ENCODE peak calls at places on chromosomes 4 and X, in nine cellular contexts. B, T, F, G, Z, M, U, J and R are unnamed samples.

GRCh38 chr4:115938764-115939443 is 825.5 kb upstream of the NDST4 start:
- DNase-seq in Z (no peak), M (no peak), F (no peak), B (no peak), G (no peak), U (no peak), T (no peak), J (no peak), R (no peak)

GRCh38 chrX:11899091-11899490 is 141.1 kb downstream of the MSL3 start:
- DNase-seq in Z (no peak), G (no peak), U (no peak), B (no peak), M (no peak), T (no peak), J (no peak), F (no peak), R (no peak)

GRCh38 chr4:108171541-108172230 is 3.0 kb upstream of the LEF1 start:
- DNase-seq in J (no peak), U (no peak), G (peak; percentile 40), B (no peak), Z (peak; percentile 86), T (no peak), M (no peak), F (peak; percentile 29), R (no peak)

GRCh38 chrX:140292188-140292587 is 212.7 kb downstream of the SOX3 start:
- DNase-seq in J (no peak), T (no peak), B (no peak), F (no peak), U (no peak), Z (no peak), M (no peak), G (no peak), R (no peak)

GRCh38 chr4:15513545-15513944 is 43.9 kb downstream of the CC2D2A start:
- DNase-seq in M (no peak), G (no peak), F (no peak), U (no peak), Z (no peak), B (no peak), T (no peak), J (no peak), R (no peak)

GRCh38 chrX:14051416-14051815 is 21.7 kb upstream of the GEMIN8 start:
- DNase-seq in T (no peak), U (no peak), J (no peak), M (no peak), Z (no peak), G (no peak), F (no peak), B (no peak), R (no peak)

GRCh38 chrX:134990475-134991473 is at the start of gene SMIM10:
- DNase-seq in B (peak; percentile 69), Z (no peak), T (peak; percentile 79), U (peak; percentile 83), M (peak; percentile 61), F (peak; percentile 2), J (peak; percentile 94), G (no peak), R (no peak)

GRCh38 chr4:146368209-146368608 is 153.5 kb downstream of the SLC10A7 start:
- DNase-seq in G (no peak), Z (no peak), B (no peak), J (no peak), M (no peak), U (no peak), F (no peak), T (peak; percentile 12), R (no peak)

GRCh38 chr4:93828332-93828829 is at the start of gene ATOH1:
- DNase-seq in B (no peak), F (no peak), T (no peak), G (peak; percentile 80), U (no peak), Z (no peak), M (peak; percentile 66), J (peak; percentile 61), R (no peak)

GRCh38 chrX:34918091-34918736 is 24.4 kb upstream of the FAM47B start:
- DNase-seq in M (no peak), U (no peak), T (no peak), G (no peak), F (no peak), Z (no peak), B (no peak), J (no peak), R (no peak)

GRCh38 chrX:50430917-50431316 is 39.7 kb downstream of the DGKK start:
- DNase-seq in M (no peak), J (no peak), U (no peak), G (no peak), T (no peak), Z (no peak), B (no peak), F (no peak), R (no peak)

GRCh38 chr4:9996319-9997110 is 24.8 kb downstream of the SLC2A9 start:
- DNase-seq in F (no peak), J (no peak), Z (no peak), G (no peak), B (no peak), M (peak; percentile 76), U (no peak), T (no peak), R (no peak)

GRCh38 chr4:108118505-108118904 is 50.2 kb downstream of the LEF1 start:
- DNase-seq in Z (peak; percentile 74), B (no peak), F (peak; percentile 11), U (no peak), J (no peak), M (no peak), G (no peak), T (no peak), R (no peak)

GRCh38 chrX:144335402-144335801 is 451.5 kb downstream of the UBE2NL start:
- DNase-seq in F (no peak), M (no peak), B (no peak), J (no peak), U (no peak), G (no peak), T (no peak), Z (no peak), R (no peak)

DNA sequence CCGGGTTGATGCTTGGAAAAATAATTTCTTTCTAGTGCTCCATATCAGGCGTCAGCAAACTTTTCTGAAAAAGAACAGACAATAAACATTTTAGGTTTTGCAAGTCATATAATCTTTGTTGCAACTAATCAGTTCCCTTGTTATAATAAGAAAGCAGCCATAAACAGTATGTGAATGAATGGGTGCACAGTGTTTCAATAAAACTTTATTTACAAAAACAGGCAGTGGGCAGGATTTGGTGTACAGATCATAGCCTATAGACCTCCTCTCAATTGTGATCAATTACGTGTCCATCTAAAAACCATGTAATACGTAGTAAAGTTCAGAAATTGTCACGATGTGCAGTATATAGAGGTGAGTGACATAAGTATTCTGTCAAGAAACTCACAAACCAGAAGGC is 143.4 kb downstream of the AREG start:
- DNase-seq in G (no peak), T (no peak), M (no peak), U (no peak), Z (no peak), J (no peak), B (no peak), F (no peak), R (no peak)
- H3K4me1 ChIP-seq in G (no peaks in the 10 kb centered on the region), T (no peaks in the 10 kb centered on the region), M (no peaks in the 10 kb centered on the region), U (no peaks in the 10 kb centered on the region), Z (no peaks in the 10 kb centered on the region), J (no peaks in the 10 kb centered on the region), B (no peaks in the 10 kb centered on the region), F (no peaks in the 10 kb centered on the region), R (no peaks in the 10 kb centered on the region)

GRCh38 chr4:2852481-2852881 is 8.8 kb downstream of the ADD1 start:
- DNase-seq in M (peak; percentile 67), Z (no peak), T (peak; percentile 69), F (no peak), G (no peak), J (peak; percentile 81), U (peak; percentile 31), B (no peak), R (no peak)
- H3K4me1 ChIP-seq in M (peaks cover 91% of the 10 kb centered on the region), Z (peaks cover 32% of the 10 kb centered on the region), T (peaks cover 4% of the 10 kb centered on the region), F (peaks cover 78% of the 10 kb centered on the region), G (no peaks in the 10 kb centered on the region), J (peaks cover 7% of the 10 kb centered on the region), U (peaks cover 76% of the 10 kb centered on the region), B (peaks cover 31% of the 10 kb centered on the region), R (no peaks in the 10 kb centered on the region)

DNA sequence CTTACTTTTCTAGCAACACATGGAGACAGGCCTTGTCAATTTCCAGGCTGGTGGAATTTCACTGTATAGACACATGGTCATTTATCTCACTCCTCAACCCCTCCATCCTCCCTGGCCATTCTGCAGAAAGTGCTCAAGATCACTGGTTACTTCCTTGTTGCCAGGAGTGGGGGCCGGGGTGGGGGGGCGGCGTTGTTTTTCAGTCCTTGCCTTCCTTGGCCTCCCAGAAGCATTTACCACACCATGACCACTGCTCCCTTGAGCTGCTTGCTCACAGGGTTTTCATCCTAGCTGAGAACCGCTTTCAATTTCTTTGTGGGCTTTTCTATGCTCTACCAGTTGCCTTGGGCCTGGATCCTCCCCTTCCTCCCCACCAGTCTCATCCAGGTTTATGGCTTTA is 14.1 kb upstream of the BCOR start:
- DNase-seq in J (no peak), B (no peak), T (no peak), M (no peak), G (no peak), F (no peak), Z (no peak), U (no peak), R (no peak)
- H3K4me1 ChIP-seq in J (no peaks in the 10 kb centered on the region), B (peaks cover 5% of the 10 kb centered on the region), T (peaks cover 4% of the 10 kb centered on the region), M (peaks cover 19% of the 10 kb centered on the region), G (peaks cover 6% of the 10 kb centered on the region), F (peaks cover 4% of the 10 kb centered on the region), Z (no peaks in the 10 kb centered on the region), U (peaks cover 18% of the 10 kb centered on the region), R (no peaks in the 10 kb centered on the region)

DNA sequence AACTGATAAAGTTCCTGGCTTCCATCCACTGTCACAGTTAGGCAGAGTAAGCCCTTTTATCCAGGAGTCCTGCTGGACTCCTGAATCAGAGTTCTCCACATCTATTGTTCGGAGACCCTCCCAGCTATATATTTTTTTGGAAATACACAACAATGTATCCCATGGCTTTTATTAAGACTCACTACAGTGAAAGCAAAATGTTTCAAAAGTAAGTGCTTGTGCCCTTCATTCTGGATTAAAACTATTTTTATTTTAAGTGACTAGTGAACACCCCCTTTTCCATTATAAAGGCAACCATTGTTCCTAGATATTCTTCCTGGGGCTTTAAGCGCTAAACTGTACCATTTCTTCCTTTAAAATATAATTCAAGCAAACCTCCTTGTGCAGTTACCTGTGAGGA is 56.8 kb downstream of the KIF4A start:
- DNase-seq in G (no peak), F (no peak), T (no peak), Z (no peak), B (no peak), M (no peak), J (no peak), U (no peak), R (no peak)
- H3K4me1 ChIP-seq in G (no peaks in the 10 kb centered on the region), F (no peaks in the 10 kb centered on the region), T (no peaks in the 10 kb centered on the region), Z (no peaks in the 10 kb centered on the region), B (no peaks in the 10 kb centered on the region), M (no peaks in the 10 kb centered on the region), J (no peaks in the 10 kb centered on the region), U (no peaks in the 10 kb centered on the region), R (no peaks in the 10 kb centered on the region)

GRCh38 chrX:2699959-2700358 is 8.9 kb downstream of the CD99 start:
- DNase-seq in G (no peak), T (no peak), U (no peak), J (no peak), Z (no peak), F (no peak), B (no peak), M (no peak), R (no peak)
- H3K4me1 ChIP-seq in G (peaks cover 18% of the 10 kb centered on the region), T (peaks cover 57% of the 10 kb centered on the region), U (peaks cover 64% of the 10 kb centered on the region), J (peaks cover 51% of the 10 kb centered on the region), Z (peaks cover 98% of the 10 kb centered on the region), F (peaks cover 99% of the 10 kb centered on the region), B (peaks cover 7% of the 10 kb centered on the region), M (peaks cover 87% of the 10 kb centered on the region), R (no peaks in the 10 kb centered on the region)

GRCh38 chr4:125321709-125322362 is 7.1 kb downstream of the FAT4 start:
- DNase-seq in Z (no peak), U (no peak), G (no peak), F (no peak), B (no peak), J (no peak), T (no peak), M (no peak), R (no peak)
- H3K4me1 ChIP-seq in Z (no peaks in the 10 kb centered on the region), U (peaks cover 35% of the 10 kb centered on the region), G (peaks cover 14% of the 10 kb centered on the region), F (peaks cover 3% of the 10 kb centered on the region), B (peaks cover 20% of the 10 kb centered on the region), J (peaks cover 7% of the 10 kb centered on the region), T (peaks cover 4% of the 10 kb centered on the region), M (peaks cover 6% of the 10 kb centered on the region), R (peaks cover 31% of the 10 kb centered on the region)